ENCODE peak calls at places on chromosomes 1 and 21, in nine cellular contexts. W, H, P, O, N, Q, A, X and E are unnamed samples.

GRCh38 chr21:45070970-45071369 is 3.4 kb upstream of the ADARB1 start:
- DNase-seq in A (no peak), N (no peak), W (no peak), X (no peak), H (no peak), O (no peak), P (no peak), Q (no peak), E (no peak)

GRCh38 chr1:159775716-159776115 is 5.0 kb upstream of the DUSP23 start:
- DNase-seq in X (no peak), O (no peak), N (no peak), Q (no peak), H (no peak), W (no peak), A (no peak), P (no peak), E (no peak)

GRCh38 chr1:160664573-160665051 is 17.8 kb upstream of the SLAMF1 start:
- DNase-seq in A (no peak), P (no peak), H (no peak), X (peak; percentile 73), Q (no peak), O (no peak), N (no peak), W (no peak), E (no peak)

GRCh38 chr1:209808059-209808494 is 2.1 kb upstream of the IRF6 start:
- DNase-seq in H (peak; percentile 21), O (peak; percentile 93), N (no peak), A (no peak), W (no peak), P (no peak), Q (no peak), X (no peak), E (peak; percentile 90)

GRCh38 chr1:18927654-18928272 is 25.4 kb upstream of the ALDH4A1 start:
- DNase-seq in X (no peak), P (no peak), N (no peak), Q (no peak), O (no peak), W (no peak), A (no peak), H (no peak), E (no peak)

GRCh38 chr1:212782422-212783154 is 9.0 kb downstream of the NSL1 start:
- DNase-seq in A (no peak), Q (no peak), X (no peak), W (no peak), H (peak; percentile 45), N (no peak), P (no peak), O (no peak), E (no peak)

GRCh38 chr1:6325482-6325881 is 64.6 kb upstream of the GPR153 start:
- DNase-seq in A (no peak), W (peak; percentile 71), X (no peak), N (no peak), H (no peak), Q (no peak), O (no peak), P (no peak), E (no peak)

GRCh38 chr1:12708956-12709555 is 6.9 kb upstream of the AADACL3 start:
- DNase-seq in Q (no peak), H (no peak), X (no peak), O (no peak), A (no peak), P (no peak), W (no peak), N (no peak), E (no peak)

GRCh38 chr1:178768423-178768822 is 43.4 kb downstream of the RALGPS2 start:
- DNase-seq in A (peak; percentile 50), O (peak; percentile 40), X (no peak), W (no peak), N (no peak), Q (no peak), H (peak; percentile 68), P (no peak), E (no peak)

GRCh38 chr21:29849735-29850176 is 90.0 kb downstream of the GRIK1 start:
- DNase-seq in A (peak; percentile 55), X (peak; percentile 8), P (no peak), W (peak; percentile 4), O (peak; percentile 50), H (peak; percentile 86), Q (no peak), N (no peak), E (peak; percentile 12)

GRCh38 chr21:46190491-46191131 is 6.4 kb upstream of the SPATC1L start:
- DNase-seq in Q (no peak), H (no peak), N (peak; percentile 11), W (no peak), X (no peak), A (no peak), O (no peak), P (no peak), E (no peak)

GRCh38 chr1:156406229-156406628 is 37.2 kb downstream of the RHBG start:
- DNase-seq in W (no peak), Q (no peak), N (no peak), X (no peak), A (no peak), P (no peak), O (no peak), H (no peak), E (no peak)

GRCh38 chr1:2529776-2530500 is at the start of gene HES5:
- DNase-seq in W (no peak), X (no peak), H (no peak), A (peak; percentile 67), P (no peak), N (no peak), O (no peak), Q (no peak), E (no peak)

GRCh38 chr1:101140041-101140718 is 96.6 kb upstream of the S1PR1 start:
- DNase-seq in N (no peak), W (no peak), Q (no peak), A (no peak), H (no peak), O (peak; percentile 34), X (no peak), P (no peak), E (no peak)

GRCh38 chr1:101139130-101139529 is 97.7 kb upstream of the S1PR1 start:
- DNase-seq in P (no peak), Q (no peak), X (no peak), O (peak; percentile 14), H (no peak), A (no peak), W (no peak), N (no peak), E (no peak)

GRCh38 chr1:101135526-101135925 is 101.3 kb upstream of the S1PR1 start:
- DNase-seq in P (no peak), A (no peak), H (no peak), X (no peak), W (no peak), Q (no peak), O (no peak), N (no peak), E (no peak)

GRCh38 chr1:101137144-101138126 is 99.4 kb upstream of the S1PR1 start:
- DNase-seq in A (no peak), X (peak; percentile 39), O (no peak), Q (no peak), N (no peak), H (no peak), W (no peak), P (no peak), E (peak; percentile 38)

GRCh38 chr1:101136739-101137138 is 100.1 kb upstream of the S1PR1 start:
- DNase-seq in P (no peak), X (peak; percentile 68), W (no peak), Q (no peak), N (no peak), O (no peak), H (no peak), A (no peak), E (no peak)
- TF ChIP-seq CTCF in P (no peak), X (peak; percentile 29), W (no peak), Q (no peak), N (no peak), O (peak; percentile 16), H (no peak), A (no peak), E (no peak)

GRCh38 chr1:81312272-81312754 is 488.4 kb upstream of the ADGRL2 start:
- DNase-seq in A (peak; percentile 56), O (no peak), Q (no peak), H (no peak), P (no peak), X (no peak), N (no peak), W (no peak), E (no peak)

GRCh38 chr1:81314497-81314896 is 486.2 kb upstream of the ADGRL2 start:
- DNase-seq in X (no peak), P (no peak), A (no peak), H (peak; percentile 58), W (no peak), Q (no peak), O (no peak), N (no peak), E (no peak)

GRCh38 chr1:81317191-81317590 is 483.5 kb upstream of the ADGRL2 start:
- DNase-seq in X (no peak), W (no peak), Q (no peak), O (no peak), N (no peak), P (no peak), H (no peak), A (no peak), E (no peak)

GRCh38 chr1:81313289-81313688 is 487.4 kb upstream of the ADGRL2 start:
- DNase-seq in N (no peak), W (no peak), Q (no peak), A (no peak), P (no peak), O (no peak), X (no peak), H (no peak), E (no peak)
- H3K4me3 ChIP-seq in N (no peak overlapping the region), W (no peak overlapping the region), Q (no peak overlapping the region), A (no peak overlapping the region), P (no peak overlapping the region), O (no peak overlapping the region), X (no peak overlapping the region), H (no peak overlapping the region), E (no peak overlapping the region)

DNA sequence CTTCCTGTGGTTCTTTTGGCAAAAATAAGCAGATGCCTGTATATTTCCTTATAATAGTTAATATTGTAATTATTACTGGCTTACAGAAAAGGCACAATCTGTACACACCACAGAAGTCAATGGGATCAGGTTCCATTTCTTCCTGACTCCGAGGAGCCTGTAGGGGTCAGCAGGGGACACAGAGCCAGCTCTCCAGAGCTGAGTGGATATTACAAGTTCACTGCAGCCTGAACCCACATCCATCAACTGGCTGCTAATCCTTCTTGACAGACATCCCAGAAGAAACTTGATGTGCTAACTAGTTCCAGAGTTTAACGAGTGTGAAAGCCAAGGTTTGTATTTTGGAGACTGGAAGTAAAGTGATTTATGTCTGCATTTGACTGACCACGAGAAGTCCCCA is 203.8 kb downstream of the LMX1A start:
- DNase-seq in P (no peak), N (no peak), Q (no peak), O (no peak), A (no peak), H (no peak), X (no peak), W (no peak), E (no peak)
- TF ChIP-seq CTCF in P (peak; percentile 25), N (no peak), Q (no peak), O (peak; percentile 37), A (peak; percentile 62), H (peak; percentile 23), X (no peak), W (peak; percentile 61), E (peak; percentile 11)

DNA sequence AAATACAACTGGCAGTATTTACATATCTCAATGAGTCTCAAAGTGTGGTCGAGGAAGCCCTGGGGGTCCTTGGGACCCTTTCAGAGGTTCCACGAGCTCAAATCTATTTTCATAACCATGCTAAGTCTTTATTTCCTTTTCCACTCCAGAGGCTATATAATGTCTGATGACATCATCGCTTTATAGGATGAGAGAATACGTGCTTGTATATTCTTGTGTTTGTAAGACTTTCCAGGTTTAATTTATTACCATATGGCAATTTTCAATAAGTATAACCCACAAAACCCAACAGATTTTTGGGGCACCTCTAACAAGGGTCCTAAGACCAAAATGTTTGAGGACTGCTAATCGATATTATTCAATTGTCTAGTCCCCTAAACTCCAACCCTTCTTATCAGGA is 1.4 kb upstream of the SLC19A2 start:
- DNase-seq in O (no peak), Q (no peak), A (no peak), P (no peak), H (peak; percentile 25), N (no peak), W (no peak), X (no peak), E (no peak)
- H3K4me3 ChIP-seq in O (no peak overlapping the region), Q (peak overlapping the region; percentile 93), A (no peak overlapping the region), P (peak overlapping the region; percentile 87), H (no peak overlapping the region), N (no peak overlapping the region), W (peak overlapping the region; percentile 80), X (peak overlapping the region; percentile 59), E (no peak overlapping the region)